ENCODE peak calls at places on chromosome 15, in four cellular contexts. J is hepatocyte, Q is OCI-LY7, I is tibial artery. D is an unnamed sample. For H3K9me3, the result is how much of the 10 kb centered on the place peaks cover.

GRCh38 chr15:45790325-45790943 is 155.6 kb downstream of the SQOR start:
- DNase-seq in Q (peak), J (peak), I (no peak), D (peak)

GRCh38 chr15:29570931-29571727 is 251.1 kb downstream of the TJP1 start:
- DNase-seq in J (peak), I (no peak), Q (no peak), D (peak)

GRCh38 chr15:38883987-38884386 is 319.4 kb upstream of the RASGRP1 start:
- DNase-seq in I (no peak), Q (no peak), J (no peak), D (no peak)

GRCh38 chr15:39079296-39079834 is 501.5 kb upstream of the THBS1 start:
- DNase-seq in J (peak), I (no peak), Q (no peak), D (peak)

GRCh38 chr15:101256756-101257155 is 4.9 kb upstream of the CHSY1 start:
- DNase-seq in J (no peak), Q (peak), I (no peak), D (peak)

GRCh38 chr15:62993066-62993465 is 49.5 kb upstream of the TPM1 start:
- DNase-seq in J (no peak), I (no peak), Q (no peak), D (no peak)

GRCh38 chr15:53982876-53983275 is 4.6 kb downstream of the UNC13C start:
- DNase-seq in Q (no peak), J (no peak), I (no peak), D (no peak)

GRCh38 chr15:63203451-63204090 is 14.2 kb downstream of the RAB8B start:
- DNase-seq in I (no peak), Q (peak), J (no peak), D (peak)

GRCh38 chr15:64809649-64810498 is 15.6 kb downstream of the PIF1 start:
- DNase-seq in J (peak), I (peak), Q (peak), D (peak)

GRCh38 chr15:49036650-49037545 is 9.3 kb downstream of the SECISBP2L start:
- DNase-seq in J (no peak), I (no peak), Q (no peak), D (peak)

GRCh38 chr15:99574502-99574901 is 8.7 kb downstream of the MEF2A start:
- DNase-seq in J (no peak), I (no peak), Q (no peak), D (no peak)

GRCh38 chr15:88498991-88499390 is 31.5 kb downstream of the MRPS11 start:
- DNase-seq in I (no peak), J (no peak), Q (no peak), D (no peak)

GRCh38 chr15:28098766-28099554 is at the start of gene OCA2:
- DNase-seq in Q (no peak), J (peak), I (peak), D (peak)

GRCh38 chr15:39555885-39556284 is 25.0 kb upstream of the THBS1 start:
- DNase-seq in J (no peak), I (no peak), Q (no peak), D (no peak)

GRCh38 chr15:28937271-28937670 is 51.5 kb downstream of the APBA2 start:
- DNase-seq in Q (no peak), J (no peak), I (no peak), D (no peak)

GRCh38 chr15:39131605-39132004 is 449.3 kb upstream of the THBS1 start:
- DNase-seq in I (no peak), J (no peak), Q (no peak), D (peak)

GRCh38 chr15:21261396-21261964 is 178.8 kb downstream of the POTEB3 start:
- DNase-seq in I (no peak), J (peak), Q (no peak), D (peak)

GRCh38 chr15:21262851-21263400 is 177.4 kb downstream of the POTEB3 start:
- DNase-seq in J (peak), Q (no peak), I (no peak), D (peak)

GRCh38 chr15:21261965-21262850 is 178.1 kb downstream of the POTEB3 start:
- DNase-seq in J (peak), Q (no peak), I (peak), D (peak)

DNA sequence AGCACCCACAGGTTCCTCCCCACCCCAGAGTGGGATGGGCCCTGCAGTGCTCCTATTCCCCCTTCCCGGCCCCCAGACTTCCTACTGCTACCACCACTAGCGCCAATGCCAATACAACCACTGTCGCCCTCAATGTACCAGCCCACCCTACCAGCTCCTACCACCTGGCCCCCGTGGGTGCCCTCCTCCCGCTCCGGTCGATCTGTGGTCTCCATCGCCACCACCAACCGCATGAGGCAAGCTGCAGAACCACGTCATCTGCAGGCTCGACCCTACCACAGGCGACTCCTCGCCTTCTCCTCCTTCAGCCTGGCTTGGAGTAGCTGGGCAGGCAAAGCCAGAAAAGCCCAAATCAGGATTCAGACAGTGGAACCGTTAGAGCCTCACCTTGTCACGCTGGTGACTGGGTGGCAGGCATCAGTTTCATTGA is 179.3 kb downstream of the POTEB3 start:
- DNase-seq in Q (no peak), J (peak), I (peak), D (peak)
- H3K9me3 ChIP-seq in Q (under half), J (under half), I (under half), D (under half)

GRCh38 chr15:17026633-17027032 is 3515.0 kb downstream of the GOLGA6L6 start:
- DNase-seq in I (no peak), J (no peak), Q (no peak), D (no peak)
- H3K9me3 ChIP-seq in I (under half), J (under half), Q (under half), D (under half)

GRCh38 chr15:78225783-78226541 is 8.4 kb downstream of the ACSBG1 start:
- DNase-seq in Q (no peak), J (no peak), I (no peak), D (no peak)

GRCh38 chr15:78220713-78221112 is 13.7 kb downstream of the ACSBG1 start:
- DNase-seq in Q (no peak), J (no peak), I (no peak), D (no peak)

GRCh38 chr15:78223396-78224023 is 10.9 kb downstream of the ACSBG1 start:
- DNase-seq in J (no peak), I (no peak), Q (no peak), D (no peak)

GRCh38 chr15:78222745-78223395 is 11.5 kb downstream of the ACSBG1 start:
- DNase-seq in J (no peak), Q (no peak), I (no peak), D (no peak)

DNA sequence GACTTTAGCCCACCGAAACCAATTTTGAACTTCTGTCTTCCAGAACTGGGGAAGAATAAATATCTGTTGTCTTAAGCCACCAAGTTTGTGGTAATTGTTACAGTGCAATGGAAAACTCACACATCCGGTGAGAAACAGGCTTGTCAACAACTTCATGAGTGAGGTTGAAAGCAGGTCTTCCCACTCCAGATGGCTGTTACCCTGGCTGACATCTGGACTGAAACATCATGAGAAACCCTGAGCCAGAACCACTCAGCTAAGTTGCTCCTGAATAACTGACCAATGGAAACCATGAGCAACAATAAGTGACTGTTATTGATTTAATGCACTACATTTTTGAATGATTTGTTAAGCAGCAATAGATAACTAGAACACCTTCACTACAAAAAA is 10.3 kb downstream of the ACSBG1 start:
- DNase-seq in J (no peak), Q (no peak), I (no peak), D (no peak)
- H3K9me3 ChIP-seq in J (under half), Q (under half), I (under half), D (under half)

GRCh38 chr15:25068696-25069095 is 113.9 kb downstream of the SNRPN start:
- DNase-seq in J (no peak), Q (no peak), I (no peak), D (no peak)

GRCh38 chr15:25066708-25067107 is 111.9 kb downstream of the SNRPN start:
- DNase-seq in I (no peak), J (no peak), Q (no peak), D (no peak)

GRCh38 chr15:25067725-25068309 is 113.0 kb downstream of the SNRPN start:
- DNase-seq in Q (no peak), J (no peak), I (no peak), D (no peak)

GRCh38 chr15:25065286-25065685 is 110.5 kb downstream of the SNRPN start:
- DNase-seq in Q (no peak), J (no peak), I (no peak), D (no peak)

DNA sequence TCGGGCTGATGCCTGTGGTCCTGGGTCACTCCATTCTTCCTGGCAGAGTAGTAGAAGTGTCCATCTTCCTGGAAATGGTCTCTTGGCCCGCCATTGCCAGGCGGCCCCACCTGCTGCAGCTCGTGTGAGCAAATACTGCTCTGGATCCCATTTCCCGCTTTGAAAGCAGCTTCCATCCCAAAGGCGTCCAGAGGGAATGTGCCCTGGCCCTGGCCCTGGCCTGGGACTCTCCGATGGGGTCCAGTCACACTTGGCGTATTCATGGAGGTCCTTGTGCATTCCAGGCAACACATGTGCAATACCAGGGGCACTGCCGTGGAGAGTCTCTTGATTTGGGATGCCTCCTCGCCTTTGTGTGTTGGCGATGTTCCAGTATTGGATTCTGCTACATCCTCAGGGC is 111.1 kb downstream of the SNRPN start:
- DNase-seq in J (no peak), I (no peak), Q (no peak), D (no peak)
- H3K9me3 ChIP-seq in J (half or more), I (half or more), Q (under half), D (half or more)